ENCODE peak calls at places on chromosome 15, in ten cellular contexts. C is islet precursor cell; K is naive B cell; L is HTR-8/SVneo; I is M059J; J is mesenchymal stem cell; V is activated CD4-positive, alpha-beta T cell treated with anti-CD3 and anti-CD28 coated beads for 24 hours; F is neural crest cell; X is SW480; G is iris pigment epithelial cell. Z is an unnamed sample.

GRCh38 chr15:74850398-74850797 is 7.4 kb upstream of the ULK3 start:
- DNase-seq in I (no peak), K (no peak), C (no peak), V (no peak), X (no peak), G (no peak), J (no peak), F (no peak), L (no peak), Z (no peak)

GRCh38 chr15:66423149-66423548 is 36.4 kb downstream of the MAP2K1 start:
- DNase-seq in J (no peak), L (no peak), V (no peak), X (no peak), C (no peak), F (no peak), K (no peak), G (no peak), I (no peak), Z (no peak)

GRCh38 chr15:85690546-85691226 is 104.0 kb downstream of the KLHL25 start:
- DNase-seq in C (no peak), L (no peak), J (no peak), X (no peak), V (no peak), K (no peak), F (no peak), I (no peak), G (no peak), Z (no peak)

GRCh38 chr15:47300596-47300995 is 416.7 kb upstream of the SEMA6D start:
- DNase-seq in F (no peak), X (no peak), G (no peak), I (no peak), V (no peak), K (no peak), C (no peak), J (no peak), L (no peak), Z (peak)

GRCh38 chr15:48868549-48868948 is 9.4 kb upstream of the EID1 start:
- DNase-seq in K (no peak), J (peak), L (peak), X (peak), C (no peak), I (peak), V (no peak), F (no peak), G (peak), Z (peak)

GRCh38 chr15:33655488-33655887 is 312.8 kb upstream of the CHRM5 start:
- DNase-seq in L (no peak), V (no peak), C (no peak), I (no peak), G (no peak), K (no peak), X (no peak), F (no peak), J (no peak), Z (no peak)

GRCh38 chr15:81315452-81316203 is 8.3 kb downstream of the STARD5 start:
- DNase-seq in I (no peak), X (no peak), G (no peak), F (no peak), J (no peak), K (no peak), V (no peak), C (no peak), L (no peak), Z (no peak)

GRCh38 chr15:77012868-77013267 is 17.9 kb downstream of the PSTPIP1 start:
- DNase-seq in F (no peak), I (no peak), K (no peak), X (no peak), C (no peak), L (no peak), J (no peak), V (no peak), G (no peak), Z (no peak)

GRCh38 chr15:93420050-93420452 is 331.0 kb upstream of the RGMA start:
- DNase-seq in V (no peak), F (no peak), C (no peak), G (no peak), I (no peak), X (peak), J (no peak), L (no peak), K (no peak), Z (peak)

GRCh38 chr15:39165026-39165706 is 415.7 kb upstream of the THBS1 start:
- DNase-seq in V (no peak), X (no peak), F (no peak), J (no peak), I (no peak), L (no peak), C (no peak), G (peak), K (no peak), Z (no peak)

GRCh38 chr15:68031406-68031805 is 22.7 kb upstream of the PIAS1 start:
- DNase-seq in I (no peak), L (no peak), J (no peak), C (no peak), X (no peak), F (no peak), G (peak), K (no peak), V (no peak), Z (no peak)

GRCh38 chr15:75136758-75137157 is 64.9 kb upstream of the C15orf39 start:
- DNase-seq in L (no peak), V (no peak), G (no peak), J (no peak), X (no peak), C (no peak), K (no peak), F (no peak), I (no peak), Z (no peak)

GRCh38 chr15:39585871-39586301 is 5.0 kb downstream of the THBS1 start:
- DNase-seq in L (no peak), C (no peak), X (no peak), V (no peak), G (no peak), J (peak), I (peak), K (no peak), F (no peak), Z (no peak)